ENCODE peak calls at places on chromosomes 13 and 19, in four cellular contexts. One of them, this sample, is unnamed. For H4K20me1, the result is how much of the 10 kb centered on the place peaks cover.

GRCh38 chr13:73090116-73090811 is 31.5 kb downstream of the KLF5 start:
- DNase-seq in GM23338: peak
- DNase-seq in neural progenitor cell: no peak
- DNase-seq in mammary epithelial cell: peak
- DNase-seq in this sample: no peak

GRCh38 chr13:64446372-64446771 is 2783.8 kb downstream of the PCDH9 start:
- DNase-seq in GM23338: peak
- DNase-seq in neural progenitor cell: no peak
- DNase-seq in mammary epithelial cell: no peak
- DNase-seq in this sample: no peak

GRCh38 chr13:101596803-101597202 is 144.3 kb downstream of the ITGBL1 start:
- DNase-seq in GM23338: no peak
- DNase-seq in neural progenitor cell: no peak
- DNase-seq in mammary epithelial cell: no peak
- DNase-seq in this sample: no peak

GRCh38 chr19:32669205-32669785 is 5.7 kb downstream of the ANKRD27 start:
- DNase-seq in GM23338: no peak
- DNase-seq in neural progenitor cell: no peak
- DNase-seq in mammary epithelial cell: no peak
- DNase-seq in this sample: no peak

GRCh38 chr19:8117991-8118390 is 31.4 kb downstream of the FBN3 start:
- DNase-seq in GM23338: no peak
- DNase-seq in neural progenitor cell: no peak
- DNase-seq in mammary epithelial cell: no peak
- DNase-seq in this sample: no peak

GRCh38 chr13:75468098-75468497 is 13.9 kb downstream of the TBC1D4 start:
- DNase-seq in GM23338: no peak
- DNase-seq in neural progenitor cell: no peak
- DNase-seq in mammary epithelial cell: no peak
- DNase-seq in this sample: no peak

GRCh38 chr19:31448221-31448657 is 99.0 kb upstream of the TSHZ3 start:
- DNase-seq in GM23338: no peak
- DNase-seq in neural progenitor cell: no peak
- DNase-seq in mammary epithelial cell: peak
- DNase-seq in this sample: no peak

GRCh38 chr13:23628765-23629565 is 58.8 kb downstream of the TNFRSF19 start:
- DNase-seq in GM23338: no peak
- DNase-seq in neural progenitor cell: no peak
- DNase-seq in mammary epithelial cell: no peak
- DNase-seq in this sample: no peak

GRCh38 chr19:32358311-32358710 is 12.9 kb downstream of the ZNF507 start:
- DNase-seq in GM23338: no peak
- DNase-seq in neural progenitor cell: no peak
- DNase-seq in mammary epithelial cell: no peak
- DNase-seq in this sample: no peak

GRCh38 chr19:33348301-33349010 is 25.1 kb upstream of the CEBPG start:
- DNase-seq in GM23338: no peak
- DNase-seq in neural progenitor cell: no peak
- DNase-seq in mammary epithelial cell: peak
- DNase-seq in this sample: no peak

GRCh38 chr13:41605319-41606285 is 148.3 kb downstream of the RGCC start:
- DNase-seq in GM23338: peak
- DNase-seq in neural progenitor cell: no peak
- DNase-seq in mammary epithelial cell: no peak
- DNase-seq in this sample: no peak

GRCh38 chr19:38869836-38870607 is 8.1 kb downstream of the RINL start:
- DNase-seq in GM23338: peak
- DNase-seq in neural progenitor cell: peak
- DNase-seq in mammary epithelial cell: peak
- DNase-seq in this sample: no peak

GRCh38 chr19:38135150-38135998 is 88.6 kb downstream of the DPF1 start:
- DNase-seq in GM23338: no peak
- DNase-seq in neural progenitor cell: peak
- DNase-seq in mammary epithelial cell: peak
- DNase-seq in this sample: peak

GRCh38 chr19:54462713-54463530 is 656 bp downstream of the LENG9 start:
- DNase-seq in GM23338: peak
- DNase-seq in neural progenitor cell: peak
- DNase-seq in mammary epithelial cell: peak
- DNase-seq in this sample: no peak

GRCh38 chr13:58573742-58574141 is 942.2 kb downstream of the PCDH17 start:
- DNase-seq in GM23338: no peak
- DNase-seq in neural progenitor cell: no peak
- DNase-seq in mammary epithelial cell: no peak
- DNase-seq in this sample: no peak

GRCh38 chr19:48169585-48169973 is 565 bp downstream of the LIG1 start:
- DNase-seq in GM23338: peak
- DNase-seq in neural progenitor cell: peak
- DNase-seq in mammary epithelial cell: peak
- DNase-seq in this sample: peak

GRCh38 chr13:26255717-26256277 is 1.9 kb downstream of the CDK8 start:
- DNase-seq in GM23338: no peak
- DNase-seq in neural progenitor cell: no peak
- DNase-seq in mammary epithelial cell: no peak
- DNase-seq in this sample: no peak

GRCh38 chr13:73657821-73658540 is 476.2 kb downstream of the KLF12 start:
- DNase-seq in GM23338: no peak
- DNase-seq in neural progenitor cell: no peak
- DNase-seq in mammary epithelial cell: no peak
- DNase-seq in this sample: no peak

GRCh38 chr13:80989241-80989640 is 648.3 kb upstream of the SPRY2 start:
- DNase-seq in GM23338: no peak
- DNase-seq in neural progenitor cell: no peak
- DNase-seq in mammary epithelial cell: no peak
- DNase-seq in this sample: no peak

DNA sequence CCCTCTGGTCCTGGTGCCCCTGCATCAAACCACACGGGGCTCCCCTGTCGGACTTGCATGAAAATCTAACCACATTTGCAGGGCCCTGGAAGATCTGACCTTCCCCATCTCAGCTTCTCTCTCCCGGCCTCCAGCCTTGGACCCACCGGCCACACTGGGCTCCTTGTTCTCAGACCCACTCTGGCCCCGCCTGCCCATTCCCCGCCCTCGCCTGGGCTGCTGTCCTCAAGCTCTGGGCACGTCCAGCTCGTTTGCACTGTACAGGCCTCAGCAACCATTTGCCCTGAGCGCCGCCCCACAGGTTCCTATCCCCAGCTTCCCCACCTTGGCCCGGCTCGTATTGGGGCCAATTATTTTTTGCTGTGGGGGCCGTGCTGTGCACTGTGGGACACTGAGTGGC is 10.6 kb downstream of the MYO9B start:
- DNase-seq in GM23338: no peak
- DNase-seq in neural progenitor cell: no peak
- DNase-seq in mammary epithelial cell: no peak
- DNase-seq in this sample: no peak
- H4K20me1 ChIP-seq in GM23338: under half
- H4K20me1 ChIP-seq in neural progenitor cell: under half
- H4K20me1 ChIP-seq in mammary epithelial cell: under half
- H4K20me1 ChIP-seq in this sample: under half

DNA sequence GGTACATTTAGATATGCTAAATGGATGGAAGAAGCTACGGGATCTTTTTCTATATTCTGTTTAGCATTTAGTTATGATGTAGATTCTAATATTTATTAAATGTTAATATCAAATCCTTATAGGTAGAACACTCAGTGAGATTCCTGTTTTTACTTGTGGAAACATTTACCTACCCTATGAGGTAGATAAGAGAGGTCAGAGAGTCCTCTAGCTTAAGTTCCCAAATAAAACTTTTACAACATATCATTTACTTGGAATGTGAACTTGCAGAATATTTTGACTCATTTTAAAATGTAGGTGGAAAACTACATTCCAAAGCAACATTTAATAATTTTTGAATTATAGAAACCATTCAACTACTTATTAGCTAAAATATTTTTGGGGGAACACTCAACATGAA is 63.7 kb downstream of the UBL3 start:
- DNase-seq in GM23338: no peak
- DNase-seq in neural progenitor cell: no peak
- DNase-seq in mammary epithelial cell: no peak
- DNase-seq in this sample: no peak
- H4K20me1 ChIP-seq in GM23338: under half
- H4K20me1 ChIP-seq in neural progenitor cell: under half
- H4K20me1 ChIP-seq in mammary epithelial cell: under half
- H4K20me1 ChIP-seq in this sample: under half

GRCh38 chr13:98997738-98998641 is 20.1 kb upstream of the DOCK9 start:
- DNase-seq in GM23338: no peak
- DNase-seq in neural progenitor cell: no peak
- DNase-seq in mammary epithelial cell: peak
- DNase-seq in this sample: peak
- H4K20me1 ChIP-seq in GM23338: under half
- H4K20me1 ChIP-seq in neural progenitor cell: under half
- H4K20me1 ChIP-seq in mammary epithelial cell: under half
- H4K20me1 ChIP-seq in this sample: under half

GRCh38 chr19:4971816-4972495 is 3.0 kb downstream of the KDM4B start:
- DNase-seq in GM23338: no peak
- DNase-seq in neural progenitor cell: no peak
- DNase-seq in mammary epithelial cell: no peak
- DNase-seq in this sample: no peak

GRCh38 chr19:4972509-4973230 is 3.8 kb downstream of the KDM4B start:
- DNase-seq in GM23338: no peak
- DNase-seq in neural progenitor cell: no peak
- DNase-seq in mammary epithelial cell: peak
- DNase-seq in this sample: no peak

GRCh38 chr19:4969772-4970531 is 1.0 kb downstream of the KDM4B start:
- DNase-seq in GM23338: peak
- DNase-seq in neural progenitor cell: peak
- DNase-seq in mammary epithelial cell: peak
- DNase-seq in this sample: no peak

GRCh38 chr19:4970558-4971423 is 1.9 kb downstream of the KDM4B start:
- DNase-seq in GM23338: peak
- DNase-seq in neural progenitor cell: peak
- DNase-seq in mammary epithelial cell: peak
- DNase-seq in this sample: no peak

DNA sequence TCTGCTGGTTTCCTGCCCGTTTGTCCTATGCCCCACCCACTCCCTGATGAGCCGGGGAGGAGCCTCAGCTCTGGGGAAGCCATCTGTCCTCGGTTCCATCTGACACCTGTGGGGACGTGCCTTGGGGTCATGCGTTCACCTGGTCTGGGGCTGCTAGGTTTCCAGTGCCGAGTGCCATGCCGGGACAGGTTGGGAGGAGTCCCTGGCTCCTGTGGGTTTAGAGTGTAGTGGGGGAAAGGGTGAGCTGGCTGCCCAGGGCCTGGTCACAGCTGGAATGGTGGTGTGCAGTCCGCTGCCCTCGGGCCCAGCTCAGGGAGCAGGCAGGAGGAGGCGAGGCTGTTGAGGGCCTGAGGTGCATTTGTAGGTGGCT is 2.5 kb downstream of the KDM4B start:
- DNase-seq in GM23338: peak
- DNase-seq in neural progenitor cell: no peak
- DNase-seq in mammary epithelial cell: peak
- DNase-seq in this sample: no peak
- H4K20me1 ChIP-seq in GM23338: under half
- H4K20me1 ChIP-seq in neural progenitor cell: half or more
- H4K20me1 ChIP-seq in mammary epithelial cell: under half
- H4K20me1 ChIP-seq in this sample: under half

GRCh38 chr19:13094285-13094595 is 8.4 kb downstream of the LYL1 start:
- DNase-seq in GM23338: no peak
- DNase-seq in neural progenitor cell: no peak
- DNase-seq in mammary epithelial cell: no peak
- DNase-seq in this sample: no peak
- H4K20me1 ChIP-seq in GM23338: under half
- H4K20me1 ChIP-seq in neural progenitor cell: under half
- H4K20me1 ChIP-seq in mammary epithelial cell: under half
- H4K20me1 ChIP-seq in this sample: under half

GRCh38 chr19:47107201-47107952 is 6.2 kb downstream of the ZC3H4 start:
- DNase-seq in GM23338: no peak
- DNase-seq in neural progenitor cell: no peak
- DNase-seq in mammary epithelial cell: peak
- DNase-seq in this sample: no peak

GRCh38 chr19:47105874-47106273 is 7.7 kb downstream of the ZC3H4 start:
- DNase-seq in GM23338: no peak
- DNase-seq in neural progenitor cell: no peak
- DNase-seq in mammary epithelial cell: no peak
- DNase-seq in this sample: no peak

GRCh38 chr19:47106819-47107200 is 6.8 kb downstream of the ZC3H4 start:
- DNase-seq in GM23338: no peak
- DNase-seq in neural progenitor cell: no peak
- DNase-seq in mammary epithelial cell: no peak
- DNase-seq in this sample: no peak

GRCh38 chr19:47102561-47103135 is 10.9 kb downstream of the ZC3H4 start:
- DNase-seq in GM23338: no peak
- DNase-seq in neural progenitor cell: no peak
- DNase-seq in mammary epithelial cell: no peak
- DNase-seq in this sample: no peak

DNA sequence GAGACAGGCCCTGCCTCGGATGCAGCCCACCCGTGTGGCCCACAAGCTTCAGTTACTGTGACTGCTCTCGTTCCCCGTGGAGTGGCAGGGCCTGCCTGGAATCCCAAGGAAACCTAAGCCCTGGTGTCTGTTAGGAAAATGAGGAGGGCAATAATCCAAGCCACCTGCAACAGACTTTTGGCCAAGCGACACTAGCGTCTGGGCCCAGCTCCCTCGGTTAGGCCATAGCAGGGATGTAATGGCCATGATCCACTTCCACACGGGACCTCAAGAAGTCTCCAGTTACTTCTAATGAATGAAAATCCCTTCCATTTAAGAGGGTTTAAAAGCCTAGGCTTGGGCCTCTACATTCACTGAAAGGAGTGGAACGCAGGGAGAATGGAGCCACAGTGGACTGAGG is 8.9 kb downstream of the ZC3H4 start:
- DNase-seq in GM23338: no peak
- DNase-seq in neural progenitor cell: no peak
- DNase-seq in mammary epithelial cell: no peak
- DNase-seq in this sample: no peak
- H4K20me1 ChIP-seq in GM23338: under half
- H4K20me1 ChIP-seq in neural progenitor cell: half or more
- H4K20me1 ChIP-seq in mammary epithelial cell: under half
- H4K20me1 ChIP-seq in this sample: under half

GRCh38 chr19:3096902-3097326 is 2.8 kb downstream of the GNA11 start:
- DNase-seq in GM23338: no peak
- DNase-seq in neural progenitor cell: no peak
- DNase-seq in mammary epithelial cell: no peak
- DNase-seq in this sample: no peak
- H4K20me1 ChIP-seq in GM23338: under half
- H4K20me1 ChIP-seq in neural progenitor cell: half or more
- H4K20me1 ChIP-seq in mammary epithelial cell: under half
- H4K20me1 ChIP-seq in this sample: under half

DNA sequence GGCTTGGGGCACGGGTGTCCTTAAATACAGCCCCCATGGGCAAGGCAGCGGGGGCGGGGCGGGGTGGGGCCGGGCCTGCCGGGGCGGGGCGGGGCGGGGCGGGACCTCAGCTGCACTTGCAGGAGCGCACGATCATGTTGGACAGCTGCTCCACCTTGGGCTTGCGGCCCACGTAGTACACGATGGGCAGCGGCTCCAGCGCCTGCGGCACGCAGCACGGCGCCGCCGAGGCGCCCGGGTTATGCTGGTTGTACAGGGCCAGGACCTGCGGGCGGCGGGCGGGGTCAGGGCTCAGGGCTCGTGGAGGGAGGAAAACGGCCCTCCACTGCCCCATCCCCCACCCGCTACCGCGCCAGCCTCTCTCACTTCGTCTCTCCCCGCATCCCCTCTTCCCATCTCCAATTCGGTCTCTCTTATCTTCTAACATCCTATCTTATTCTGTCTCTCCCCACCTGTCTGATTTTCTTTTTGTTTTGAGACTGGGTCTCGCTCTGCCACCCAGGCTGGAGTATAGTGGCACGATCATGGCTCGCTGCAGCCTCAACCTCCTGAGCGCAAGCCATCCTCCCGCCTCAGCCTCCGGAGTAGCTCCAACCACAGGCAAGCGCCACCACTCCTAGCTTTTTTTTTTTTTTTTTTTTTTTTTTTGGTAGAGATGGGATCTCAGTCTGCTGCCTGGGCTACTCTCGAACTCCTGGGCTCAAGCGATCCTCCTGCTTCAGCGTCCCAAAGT is 21.1 kb downstream of the CCDC97 start:
- DNase-seq in GM23338: peak
- DNase-seq in neural progenitor cell: no peak
- DNase-seq in mammary epithelial cell: no peak
- DNase-seq in this sample: no peak
- H4K20me1 ChIP-seq in GM23338: under half
- H4K20me1 ChIP-seq in neural progenitor cell: under half
- H4K20me1 ChIP-seq in mammary epithelial cell: under half
- H4K20me1 ChIP-seq in this sample: under half

This sample was measured in keratinocyte.